ENCODE peak calls at places on chromosomes 1 and 21, in seven cellular contexts. I is body of pancreas, K is vagina, E is heart right ventricle, X is psoas muscle, S is IMR-90, G is left lung. W is an unnamed sample. For H3K27me3 and H3K4me1, the result is how much of the 10 kb centered on the place peaks cover.

GRCh38 chr21:42546433-42546832 is 32.8 kb downstream of the SLC37A1 start:
- DNase-seq in I (no peak), K (no peak), E (no peak), X (no peak), S (no peak), G (no peak), W (no peak)

GRCh38 chr1:43858324-43858723 is 75.3 kb upstream of the ARTN start:
- DNase-seq in I (peak), K (no peak), E (no peak), X (peak), S (peak), G (no peak), W (no peak)

GRCh38 chr1:56135069-56135863 is 444.1 kb downstream of the PLPP3 start:
- DNase-seq in I (no peak), K (no peak), E (no peak), X (no peak), S (peak), G (no peak), W (no peak)

GRCh38 chr1:186741640-186742039 is 61.4 kb upstream of the PTGS2 start:
- DNase-seq in I (no peak), K (no peak), E (no peak), X (no peak), S (no peak), G (no peak), W (no peak)

GRCh38 chr1:2466834-2467554 is 9.1 kb upstream of the PLCH2 start:
- DNase-seq in I (no peak), K (no peak), E (no peak), X (no peak), S (no peak), G (no peak), W (peak)

GRCh38 chr1:20494609-20495311 is 8.8 kb upstream of the CAMK2N1 start:
- DNase-seq in I (no peak), K (no peak), E (no peak), X (no peak), S (peak), G (no peak), W (no peak)

GRCh38 chr1:211326528-211327340 is at the start of gene TRAF5:
- DNase-seq in I (peak), K (no peak), E (peak), X (peak), S (peak), G (peak), W (peak)

GRCh38 chr1:164648211-164649080 is 89.5 kb downstream of the PBX1 start:
- DNase-seq in I (peak), K (no peak), E (no peak), X (no peak), S (peak), G (no peak), W (no peak)

GRCh38 chr1:117967900-117968299 is 38.4 kb downstream of the WDR3 start:
- DNase-seq in I (no peak), K (no peak), E (no peak), X (no peak), S (peak), G (no peak), W (peak)

GRCh38 chr21:25571726-25572121 is 35.6 kb downstream of the MRPL39 start:
- DNase-seq in I (no peak), K (no peak), E (no peak), X (no peak), S (no peak), G (no peak), W (no peak)

GRCh38 chr1:103160281-103160680 is 52.0 kb upstream of the COL11A1 start:
- DNase-seq in I (no peak), K (no peak), E (no peak), X (no peak), S (peak), G (no peak), W (no peak)

GRCh38 chr1:3710251-3710650 is 42.0 kb upstream of the CCDC27 start:
- DNase-seq in I (no peak), K (no peak), E (no peak), X (no peak), S (no peak), G (no peak), W (no peak)

GRCh38 chr1:20484526-20485462 is 1.2 kb downstream of the CAMK2N1 start:
- DNase-seq in I (no peak), K (no peak), E (no peak), X (peak), S (no peak), G (peak), W (peak)

GRCh38 chr1:41927118-41927517 is 8.4 kb upstream of the HIVEP3 start:
- DNase-seq in I (no peak), K (no peak), E (no peak), X (no peak), S (no peak), G (no peak), W (no peak)

GRCh38 chr1:3017440-3018050 is 3.7 kb upstream of the ACTRT2 start:
- DNase-seq in I (peak), K (no peak), E (no peak), X (no peak), S (no peak), G (no peak), W (no peak)

GRCh38 chr1:98761238-98761637 is 99.7 kb downstream of the SNX7 start:
- DNase-seq in I (no peak), K (no peak), E (no peak), X (no peak), S (no peak), G (no peak), W (peak)

GRCh38 chr1:44557756-44558155 is 116.5 kb downstream of the TMEM53 start:
- DNase-seq in I (no peak), K (no peak), E (no peak), X (no peak), S (no peak), G (no peak), W (no peak)

GRCh38 chr1:84757301-84757700 is 67.0 kb upstream of the SSX2IP start:
- DNase-seq in I (no peak), K (no peak), E (no peak), X (no peak), S (no peak), G (no peak), W (no peak)

GRCh38 chr1:208615356-208615755 is 371.2 kb upstream of the PLXNA2 start:
- DNase-seq in I (no peak), K (no peak), E (no peak), X (no peak), S (no peak), G (no peak), W (no peak)

GRCh38 chr1:65371544-65371943 is 48.9 kb upstream of the LEPR start:
- DNase-seq in I (no peak), K (no peak), E (no peak), X (no peak), S (no peak), G (no peak), W (no peak)

GRCh38 chr1:233394860-233395717 is 67.6 kb downstream of the MAP3K21 start:
- DNase-seq in I (peak), K (no peak), E (peak), X (no peak), S (peak), G (no peak), W (peak)

GRCh38 chr1:55167224-55167623 is 47.9 kb downstream of the USP24 start:
- DNase-seq in I (no peak), K (no peak), E (no peak), X (no peak), S (no peak), G (no peak), W (no peak)

GRCh38 chr1:17629460-17629859 is 90.0 kb downstream of the ARHGEF10L start:
- DNase-seq in I (no peak), K (no peak), E (no peak), X (no peak), S (no peak), G (no peak), W (peak)

GRCh38 chr1:21335750-21336168 is 45.5 kb upstream of the ECE1 start:
- DNase-seq in I (peak), K (no peak), E (no peak), X (no peak), S (no peak), G (no peak), W (no peak)

GRCh38 chr21:43989401-43989800 is 22.7 kb upstream of the TRAPPC10 start:
- DNase-seq in I (no peak), K (no peak), E (no peak), X (no peak), S (no peak), G (no peak), W (no peak)
- H3K27me3 ChIP-seq in I (under half), K (under half), E (under half), X (under half), S (under half), G (under half), W (under half)

GRCh38 chr1:228304766-228305395 is 97.0 kb downstream of the OBSCN start:
- DNase-seq in I (peak), K (no peak), E (no peak), X (no peak), S (no peak), G (no peak), W (no peak)

GRCh38 chr1:228303596-228303995 is 95.8 kb downstream of the OBSCN start:
- DNase-seq in I (peak), K (no peak), E (no peak), X (no peak), S (no peak), G (peak), W (no peak)

GRCh38 chr1:228305721-228306152 is 97.9 kb downstream of the OBSCN start:
- DNase-seq in I (peak), K (no peak), E (no peak), X (no peak), S (no peak), G (peak), W (no peak)

GRCh38 chr1:228302086-228302485 is 94.2 kb downstream of the OBSCN start:
- DNase-seq in I (no peak), K (no peak), E (no peak), X (no peak), S (no peak), G (no peak), W (no peak)

DNA sequence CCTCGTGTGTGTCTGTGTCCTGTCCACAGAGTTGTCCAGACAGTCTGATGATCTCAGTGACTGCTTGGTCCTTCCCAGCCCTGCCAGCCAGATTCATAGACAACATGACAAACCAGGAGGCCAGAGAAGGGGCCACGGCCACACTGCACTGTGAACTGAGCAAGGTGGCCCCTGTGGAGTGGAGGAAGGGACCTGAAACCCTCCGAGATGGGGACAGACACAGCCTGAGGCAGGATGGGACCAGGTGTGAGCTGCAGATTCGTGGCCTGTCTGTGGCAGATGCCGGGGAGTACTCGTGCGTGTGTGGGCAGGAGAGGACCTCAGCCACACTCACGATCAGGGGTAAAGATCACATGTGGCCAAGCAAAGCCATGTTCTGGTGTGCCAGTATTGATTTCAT is 96.4 kb downstream of the OBSCN start:
- DNase-seq in I (no peak), K (no peak), E (no peak), X (no peak), S (no peak), G (no peak), W (no peak)
- H3K4me1 ChIP-seq in I (under half), K (under half), E (under half), X (under half), S (under half), G (under half), W (under half)

GRCh38 chr21:44771896-44772525 is 29.6 kb downstream of the UBE2G2 start:
- DNase-seq in I (no peak), K (no peak), E (no peak), X (no peak), S (no peak), G (no peak), W (no peak)
- H3K4me3 ChIP-seq in I (no peak), K (no peak), E (no peak), X (no peak), S (no peak), G (no peak), W (no peak)

GRCh38 chr21:30981403-30981802 is 56.9 kb downstream of the KRTAP19-8 start:
- DNase-seq in I (no peak), K (no peak), E (peak), X (no peak), S (no peak), G (no peak), W (no peak)

GRCh38 chr21:30984897-30985296 is 53.4 kb downstream of the KRTAP19-8 start:
- DNase-seq in I (no peak), K (no peak), E (no peak), X (no peak), S (no peak), G (no peak), W (no peak)

DNA sequence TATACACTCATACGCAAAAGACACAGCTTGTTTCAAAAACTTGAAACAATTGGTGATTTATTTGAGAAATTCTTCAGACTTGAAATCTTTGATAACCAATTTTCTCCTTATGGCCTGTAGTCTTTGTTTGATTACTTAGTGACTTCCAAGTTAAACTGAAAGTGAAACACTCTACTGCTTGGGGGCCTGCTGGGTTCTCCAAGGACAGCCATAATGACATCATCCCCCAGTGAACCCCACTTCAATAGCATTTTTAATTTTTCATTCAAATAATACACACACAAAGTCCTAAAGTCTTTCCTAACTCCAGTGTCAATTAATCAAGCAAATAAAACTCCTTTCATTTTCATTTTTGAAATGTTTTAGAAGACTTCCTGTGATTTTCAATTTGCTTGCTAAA is 59.2 kb downstream of the KRTAP19-8 start:
- DNase-seq in I (no peak), K (no peak), E (no peak), X (no peak), S (no peak), G (no peak), W (no peak)
- H3K27me3 ChIP-seq in I (under half), K (under half), E (under half), X (under half), S (under half), G (under half), W (under half)

GRCh38 chr1:206678490-206678889 is 6.2 kb upstream of the MAPKAPK2 start:
- DNase-seq in I (no peak), K (no peak), E (no peak), X (no peak), S (no peak), G (no peak), W (no peak)
- H3K4me1 ChIP-seq in I (under half), K (under half), E (under half), X (under half), S (under half), G (under half), W (under half)

DNA sequence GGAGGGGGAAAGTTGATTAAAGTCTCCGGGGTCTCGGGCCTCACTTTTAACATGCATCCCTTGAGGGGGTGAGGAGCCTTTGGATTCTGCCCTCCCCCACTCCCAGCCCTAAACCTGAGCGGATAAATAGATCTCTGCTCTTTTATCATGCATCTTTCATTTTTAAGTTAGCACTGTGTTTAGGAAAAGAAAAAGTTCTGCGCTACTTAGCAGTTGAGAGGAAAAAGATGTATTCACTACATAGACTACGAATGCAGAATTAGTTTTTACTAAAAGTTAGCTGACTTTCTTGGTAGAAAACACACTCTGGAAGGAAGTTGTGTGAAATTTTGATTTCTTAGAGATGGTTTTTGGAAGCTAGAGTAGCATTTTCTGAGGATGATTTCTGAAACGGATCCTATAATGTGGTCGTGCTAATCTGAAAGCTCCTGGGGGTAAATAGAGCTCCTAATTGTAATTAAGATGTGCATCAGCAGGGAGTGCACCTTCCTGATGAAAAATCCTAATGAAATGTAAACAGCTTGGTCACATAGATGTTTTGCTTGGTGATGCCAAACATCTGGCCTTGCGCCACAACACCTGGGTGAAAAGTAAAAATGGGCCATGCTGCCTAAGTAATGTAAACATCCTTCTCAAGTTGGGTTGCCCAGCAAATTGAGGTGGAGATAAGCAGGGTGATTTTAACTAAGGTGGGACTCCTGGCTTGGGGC is 1.8 kb downstream of the ROR1 start:
- DNase-seq in I (no peak), K (no peak), E (no peak), X (no peak), S (peak), G (no peak), W (no peak)
- H3K4me3 ChIP-seq in I (peak), K (peak), E (peak), X (peak), S (peak), G (peak), W (no peak)

DNA sequence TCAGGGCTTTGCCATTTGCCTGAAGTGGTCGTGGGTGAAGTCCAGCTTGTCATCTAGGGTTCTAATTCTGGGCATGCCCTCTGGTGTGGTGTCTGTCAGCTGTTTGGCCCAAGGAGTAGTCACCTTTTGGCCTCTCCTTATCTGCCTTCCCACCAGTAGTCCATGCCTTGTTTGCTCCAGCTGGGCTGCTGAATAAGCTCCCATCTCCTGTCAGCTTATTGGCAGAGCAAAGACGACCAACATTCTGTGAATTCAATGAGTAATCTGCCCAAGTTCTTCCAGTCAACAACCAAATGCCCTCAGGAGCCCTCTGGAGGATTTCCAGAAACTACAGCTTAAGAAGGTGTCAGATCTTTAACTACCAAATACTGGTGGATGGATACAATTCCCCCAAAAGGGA is 7.0 kb downstream of the BCAN start:
- DNase-seq in I (peak), K (no peak), E (no peak), X (no peak), S (no peak), G (no peak), W (no peak)
- H3K27me3 ChIP-seq in I (under half), K (under half), E (half or more), X (under half), S (half or more), G (half or more), W (under half)

GRCh38 chr1:91806146-91806545 is 79.8 kb downstream of the TGFBR3 start:
- DNase-seq in I (no peak), K (no peak), E (no peak), X (no peak), S (no peak), G (no peak), W (no peak)
- H3K4me1 ChIP-seq in I (under half), K (half or more), E (under half), X (under half), S (under half), G (under half), W (under half)

GRCh38 chr1:182652933-182653332 is 31.5 kb downstream of the RGS8 start:
- DNase-seq in I (no peak), K (no peak), E (no peak), X (no peak), S (no peak), G (no peak), W (no peak)
- H3K4me3 ChIP-seq in I (no peak), K (no peak), E (no peak), X (no peak), S (no peak), G (no peak), W (no peak)

W was measured in HAP-1.